ENCODE peak calls at places on chromosomes 7 and 10, in five cellular contexts. I is sigmoid colon, Z is fibroblast of villous mesenchyme, F is right lobe of liver, E is GM12865. V is an unnamed sample.

GRCh38 chr7:135716677-135717238 is 11.2 kb downstream of the SLC13A4 start:
- DNase-seq in I (no peak), Z (peak), F (no peak), E (no peak), V (peak)

GRCh38 chr10:13528138-13528874 is 508 bp downstream of the BEND7 start:
- DNase-seq in I (peak), Z (no peak), F (peak), E (no peak), V (no peak)

GRCh38 chr7:157817433-157817832 is 480.6 kb downstream of the DNAJB6 start:
- DNase-seq in I (no peak), Z (no peak), F (peak), E (no peak), V (no peak)

GRCh38 chr10:85532821-85533220 is 833.8 kb downstream of the GRID1 start:
- DNase-seq in I (no peak), Z (no peak), F (no peak), E (no peak), V (no peak)

GRCh38 chr10:132036153-132036886 is 29.4 kb upstream of the JAKMIP3 start:
- DNase-seq in I (no peak), Z (peak), F (no peak), E (no peak), V (no peak)

GRCh38 chr10:11578802-11579255 is 32.6 kb downstream of the USP6NL start:
- DNase-seq in I (no peak), Z (no peak), F (no peak), E (peak), V (no peak)

GRCh38 chr7:43283706-43284105 is 171.3 kb downstream of the HECW1 start:
- DNase-seq in I (no peak), Z (no peak), F (no peak), E (no peak), V (no peak)

GRCh38 chr7:88224596-88225275 is 4.9 kb upstream of the SRI start:
- DNase-seq in I (no peak), Z (peak), F (no peak), E (no peak), V (no peak)

GRCh38 chr7:7792089-7792488 is 73.7 kb upstream of the RPA3 start:
- DNase-seq in I (no peak), Z (peak), F (no peak), E (no peak), V (no peak)

GRCh38 chr7:7795203-7795602 is 76.8 kb upstream of the RPA3 start:
- DNase-seq in I (no peak), Z (no peak), F (no peak), E (no peak), V (no peak)

GRCh38 chr7:7791523-7791922 is 73.1 kb upstream of the RPA3 start:
- DNase-seq in I (no peak), Z (peak), F (no peak), E (no peak), V (no peak)

GRCh38 chr7:7793921-7794320 is 75.5 kb upstream of the RPA3 start:
- DNase-seq in I (no peak), Z (no peak), F (no peak), E (no peak), V (peak)

GRCh38 chr7:7793249-7793648 is 74.8 kb upstream of the RPA3 start:
- DNase-seq in I (no peak), Z (no peak), F (no peak), E (no peak), V (no peak)
- H3K4me3 ChIP-seq in I (no peak), Z (no peak), F (no peak), E (no peak), V (no peak)

DNA sequence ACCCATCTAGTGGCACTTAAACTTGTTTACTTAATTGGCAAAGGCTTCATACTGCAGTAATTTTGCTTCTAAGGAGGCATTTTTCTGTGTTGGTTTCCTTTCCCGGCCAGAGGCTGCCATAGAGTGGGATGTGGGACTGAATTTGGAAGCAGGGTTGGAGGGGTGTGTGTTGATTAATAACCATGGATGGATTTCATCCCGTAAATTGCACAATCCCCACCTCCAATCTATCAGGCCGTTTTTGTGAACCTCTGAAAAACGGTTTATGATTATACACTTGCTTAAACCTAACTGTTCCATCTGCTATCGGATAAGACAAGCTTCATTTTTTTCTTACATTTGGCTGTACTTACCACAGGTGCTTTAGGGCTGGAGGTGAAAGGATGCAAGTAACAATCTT is 1.3 kb downstream of the TMEM60 start:
- DNase-seq in I (no peak), Z (no peak), F (no peak), E (no peak), V (no peak)
- H3K4me3 ChIP-seq in I (peak), Z (peak), F (peak), E (peak), V (peak)

GRCh38 chr10:125025341-125025740 is 83.4 kb downstream of the ZRANB1 start:
- DNase-seq in I (no peak), Z (peak), F (no peak), E (no peak), V (no peak)
- H3K4me3 ChIP-seq in I (no peak), Z (no peak), F (no peak), E (no peak), V (no peak)

DNA sequence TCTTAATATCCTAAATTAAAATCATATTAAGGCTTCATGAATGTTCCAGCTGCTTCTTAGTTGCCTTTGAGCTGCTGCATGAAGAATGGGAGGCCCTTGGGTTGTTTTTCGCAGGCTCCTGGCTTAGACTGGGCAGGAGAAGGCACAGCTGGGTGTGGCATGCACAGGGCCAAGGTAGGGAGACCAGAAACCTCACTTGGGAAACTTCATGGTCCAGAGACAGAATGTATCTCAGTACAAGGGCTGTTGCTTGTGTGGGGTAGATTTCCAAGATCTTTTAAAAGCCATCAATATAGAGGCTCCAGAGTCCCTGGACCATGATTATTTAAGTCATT is 49.9 kb downstream of the BUB3 start:
- DNase-seq in I (no peak), Z (no peak), F (no peak), E (no peak), V (no peak)
- H3K4me3 ChIP-seq in I (no peak), Z (no peak), F (no peak), E (no peak), V (no peak)

GRCh38 chr10:32548208-32548607 is 102.3 kb downstream of the CCDC7 start:
- DNase-seq in I (no peak), Z (no peak), F (no peak), E (no peak), V (no peak)
- H3K4me3 ChIP-seq in I (no peak), Z (no peak), F (no peak), E (no peak), V (no peak)

GRCh38 chr7:129644634-129645230 is 33.2 kb downstream of the NRF1 start:
- DNase-seq in I (no peak), Z (peak), F (no peak), E (peak), V (no peak)

GRCh38 chr7:129646369-129647021 is 35.0 kb downstream of the NRF1 start:
- DNase-seq in I (no peak), Z (no peak), F (no peak), E (no peak), V (no peak)

GRCh38 chr7:129642871-129643515 is 31.5 kb downstream of the NRF1 start:
- DNase-seq in I (no peak), Z (no peak), F (no peak), E (no peak), V (no peak)

GRCh38 chr7:129640400-129640799 is 28.9 kb downstream of the NRF1 start:
- DNase-seq in I (no peak), Z (no peak), F (no peak), E (no peak), V (no peak)

DNA sequence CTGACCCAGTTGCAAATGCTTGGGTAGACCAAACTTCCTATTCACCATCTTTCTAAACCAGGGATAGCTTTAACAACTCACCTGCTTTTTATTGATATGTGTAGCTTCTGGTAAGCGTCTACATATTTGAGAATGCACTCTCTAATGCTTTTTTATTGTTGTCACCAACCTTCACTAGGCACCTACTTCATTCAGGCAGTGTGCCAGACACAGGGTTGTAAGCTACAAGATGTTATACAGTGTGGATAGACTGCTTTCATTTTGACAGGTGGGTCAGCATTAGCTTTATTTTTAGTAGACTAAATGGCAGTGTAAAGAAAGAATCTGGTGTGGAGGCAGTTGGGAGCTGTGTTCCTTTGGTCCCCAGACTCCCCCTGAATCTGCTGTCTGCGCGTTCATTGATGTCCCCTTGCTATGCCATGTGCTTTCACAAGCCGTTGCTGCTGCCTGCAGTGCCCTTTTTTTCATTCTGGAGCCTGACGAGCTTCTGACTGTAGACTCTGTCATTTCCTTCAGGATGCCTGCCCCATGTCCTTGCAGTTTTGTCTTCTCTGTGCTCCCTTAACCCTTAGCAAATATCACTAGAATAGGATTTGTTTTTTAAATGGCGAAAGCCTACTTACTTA is 32.1 kb downstream of the NRF1 start:
- DNase-seq in I (no peak), Z (no peak), F (no peak), E (no peak), V (no peak)
- H3K4me3 ChIP-seq in I (no peak), Z (no peak), F (no peak), E (no peak), V (no peak)